ENCODE peak calls at places on chromosomes 16 and 17, in six cellular contexts. S is IMR-90; H is AG09319; T is Caco-2; O is activated CD8-positive, alpha-beta T cell treated with anti-CD3 and anti-CD28 coated beads for 36 hours; J is BE2C. L is an unnamed sample.

GRCh38 chr17:72004476-72005331 is 116.1 kb upstream of the SOX9 start:
- DNase-seq in T (no peak), H (no peak), J (no peak), S (no peak), O (no peak), L (no peak)

GRCh38 chr17:21029032-21029431 is 13.8 kb downstream of the USP22 start:
- DNase-seq in H (no peak), S (peak; percentile 84), O (peak; percentile 73), J (no peak), T (no peak), L (no peak)

GRCh38 chr16:2231016-2231931 is 5.0 kb upstream of the DNASE1L2 start:
- DNase-seq in T (no peak), H (no peak), O (no peak), J (no peak), S (no peak), L (no peak)

GRCh38 chr17:29929006-29929543 is 953 bp downstream of the SSH2 start:
- DNase-seq in T (peak; percentile 36), H (no peak), O (peak; percentile 60), S (no peak), J (peak; percentile 13), L (no peak)

GRCh38 chr16:75695708-75696107 is 5.6 kb downstream of the DUXB start:
- DNase-seq in S (no peak), H (no peak), T (peak; percentile 19), O (peak; percentile 3), J (no peak), L (no peak)

GRCh38 chr16:22092143-22092933 is at the start of gene VWA3A:
- DNase-seq in T (no peak), S (peak; percentile 64), H (peak; percentile 30), J (no peak), O (no peak), L (peak; percentile 24)

GRCh38 chr17:15393414-15393813 is 52.0 kb upstream of the TEKT3 start:
- DNase-seq in O (no peak), S (no peak), T (no peak), H (no peak), J (no peak), L (no peak)

GRCh38 chr17:17492085-17492484 is 4.1 kb downstream of the RASD1 start:
- DNase-seq in T (no peak), O (no peak), J (no peak), H (no peak), S (no peak), L (no peak)

GRCh38 chr17:37090941-37091340 is 142.2 kb downstream of the AATF start:
- DNase-seq in S (no peak), T (no peak), H (no peak), J (no peak), O (no peak), L (no peak)

GRCh38 chr17:8532021-8532420 is 96.3 kb downstream of the NDEL1 start:
- DNase-seq in S (peak; percentile 62), J (no peak), O (no peak), H (no peak), T (peak; percentile 75), L (no peak)

DNA sequence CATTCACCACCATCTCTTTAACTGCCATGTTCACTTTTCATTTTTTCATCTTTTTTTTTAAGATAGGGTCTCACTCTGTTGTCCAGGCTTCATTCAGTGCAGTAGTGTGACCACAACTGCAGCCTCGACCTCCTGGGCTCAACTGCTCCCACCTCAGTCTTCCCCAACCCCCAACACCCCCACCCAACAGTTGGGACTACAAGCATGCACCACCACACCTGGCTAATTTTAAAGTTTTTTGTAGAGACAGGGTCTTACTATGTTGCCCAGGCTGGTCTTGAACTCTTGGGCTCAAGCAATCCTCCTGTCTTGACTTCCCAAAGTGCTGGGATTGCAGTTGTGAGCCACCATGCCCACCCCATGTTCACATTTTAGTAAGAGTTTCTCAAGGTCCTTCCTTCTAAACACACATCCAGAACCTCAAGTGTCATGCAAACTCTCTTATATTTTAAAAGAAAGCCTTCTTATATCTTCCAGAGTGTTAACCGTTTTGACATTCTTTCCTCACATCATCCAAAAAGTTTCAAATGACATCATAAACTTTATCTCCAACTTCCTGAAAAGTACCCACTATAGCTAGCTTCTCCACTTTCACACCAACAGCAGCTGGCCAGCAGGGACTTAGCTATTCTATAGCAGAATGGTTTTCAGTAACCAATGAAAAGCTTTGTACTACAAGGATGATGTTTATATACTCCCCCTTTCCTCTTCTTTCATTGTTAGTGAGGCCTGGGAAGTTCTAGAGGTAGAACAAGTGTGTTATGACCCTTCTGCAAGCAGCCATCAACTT is 49.3 kb downstream of the TRAF4 start:
- DNase-seq in O (no peak), J (no peak), S (peak; percentile 32), H (no peak), T (no peak), L (no peak)
- TF ChIP-seq CTCF in O (no peak), J (no peak), S (no peak), H (no peak), T (no peak), L (no peak)

DNA sequence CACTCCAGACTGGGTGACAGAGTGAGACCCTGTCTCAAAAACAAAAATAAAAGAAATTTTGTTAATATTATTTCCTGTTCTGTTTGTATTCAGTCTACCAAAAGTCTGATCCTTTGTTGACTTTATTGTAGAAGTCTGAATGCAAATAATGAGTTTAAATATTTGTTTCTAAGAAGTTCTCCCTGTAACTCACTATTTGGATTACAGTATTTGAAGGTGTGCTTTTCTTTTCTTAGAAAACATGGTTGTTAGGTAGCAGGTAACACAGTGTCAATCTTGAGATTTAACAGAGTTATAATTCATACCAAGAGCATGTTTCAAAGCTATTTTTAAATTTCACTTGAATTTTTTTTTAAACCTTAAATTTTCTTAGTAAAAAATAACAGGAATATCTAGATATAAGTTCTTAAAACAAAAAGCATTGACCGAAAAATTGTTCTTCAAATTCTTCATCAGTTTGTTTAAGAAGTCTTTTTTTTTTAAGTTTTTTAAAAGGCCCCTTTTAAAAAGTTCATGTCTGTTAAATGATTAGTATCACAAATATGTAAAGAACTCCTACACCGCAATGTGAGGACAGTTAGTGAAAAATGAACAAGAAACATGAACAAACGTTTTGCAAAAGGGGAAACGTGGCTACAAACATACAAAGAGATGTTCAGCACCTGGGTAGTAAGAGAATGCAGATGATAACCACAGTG is 35.0 kb downstream of the GAN start:
- DNase-seq in S (peak; percentile 15), J (no peak), T (no peak), O (no peak), H (no peak), L (no peak)
- TF ChIP-seq CTCF in S (no peak), J (no peak), T (no peak), O (no peak), H (no peak), L (no peak)

GRCh38 chr16:86824751-86825310 is 246.5 kb downstream of the FOXL1 start:
- DNase-seq in O (no peak), S (peak; percentile 12), H (no peak), T (no peak), J (no peak), L (no peak)

GRCh38 chr16:86823125-86823524 is 244.8 kb downstream of the FOXL1 start:
- DNase-seq in O (no peak), T (no peak), H (no peak), S (no peak), J (no peak), L (no peak)

GRCh38 chr16:86821933-86822332 is 243.6 kb downstream of the FOXL1 start:
- DNase-seq in H (no peak), O (no peak), T (peak; percentile 49), J (no peak), S (no peak), L (no peak)

GRCh38 chr16:86825631-86826030 is 247.3 kb downstream of the FOXL1 start:
- DNase-seq in T (no peak), H (no peak), J (no peak), O (no peak), S (no peak), L (no peak)

GRCh38 chr16:86823895-86824671 is 245.7 kb downstream of the FOXL1 start:
- DNase-seq in J (no peak), T (no peak), H (no peak), S (peak; percentile 74), O (no peak), L (no peak)
- TF ChIP-seq CTCF in J (no peak), T (no peak), H (no peak), S (no peak), O (no peak), L (no peak)

GRCh38 chr16:80803341-80804060 is 897 bp downstream of the CDYL2 start:
- DNase-seq in H (no peak), J (no peak), O (peak; percentile 59), S (no peak), T (peak; percentile 28), L (no peak)
- TF ChIP-seq CTCF in H (peak; percentile 53), J (no peak), O (peak; percentile 63), S (peak; percentile 50), T (no peak), L (peak; percentile 65)

GRCh38 chr16:67372664-67373063 is 20.6 kb downstream of the TPPP3 start:
- DNase-seq in S (peak; percentile 36), H (peak; percentile 11), T (peak; percentile 48), J (no peak), O (no peak), L (peak; percentile 17)
- TF ChIP-seq CTCF in S (peak; percentile 57), H (peak; percentile 52), T (peak; percentile 55), J (peak; percentile 65), O (peak; percentile 48), L (peak; percentile 45)

GRCh38 chr17:68352041-68352440 is 60.7 kb downstream of the ARSG start:
- DNase-seq in J (no peak), O (no peak), S (no peak), T (no peak), H (no peak), L (no peak)

GRCh38 chr17:68355093-68355492 is 63.8 kb downstream of the ARSG start:
- DNase-seq in T (no peak), H (no peak), O (no peak), J (no peak), S (peak; percentile 65), L (no peak)

GRCh38 chr17:68353121-68353521 is 61.8 kb downstream of the ARSG start:
- DNase-seq in J (no peak), S (no peak), O (no peak), H (no peak), T (no peak), L (no peak)

GRCh38 chr17:68349157-68349556 is 57.9 kb downstream of the ARSG start:
- DNase-seq in T (no peak), J (no peak), O (peak; percentile 45), S (no peak), H (no peak), L (no peak)

GRCh38 chr17:68351395-68351794 is 60.1 kb downstream of the ARSG start:
- DNase-seq in O (no peak), J (peak; percentile 27), S (no peak), H (no peak), T (no peak), L (no peak)
- TF ChIP-seq CTCF in O (no peak), J (peak; percentile 39), S (no peak), H (peak; percentile 32), T (no peak), L (no peak)

GRCh38 chr16:3264137-3265036 is 8.0 kb upstream of the MEFV start:
- DNase-seq in J (peak; percentile 99), S (peak; percentile 96), T (peak; percentile 98), H (peak; percentile 96), O (peak; percentile 99), L (peak; percentile 88)
- TF ChIP-seq CTCF in J (peak; percentile 31), S (peak; percentile 35), T (peak; percentile 20), H (peak; percentile 31), O (no peak), L (peak; percentile 5)

GRCh38 chr16:29899516-29900101 is at the start of gene SEZ6L2:
- DNase-seq in O (peak; percentile 73), T (peak; percentile 89), H (peak; percentile 77), J (peak; percentile 96), S (peak; percentile 86), L (peak; percentile 47)
- TF ChIP-seq CTCF in O (no peak), T (peak; percentile 35), H (peak; percentile 26), J (peak; percentile 44), S (peak; percentile 39), L (peak; percentile 14)